ENCODE peak calls at places on chromosomes 16 and 17, in ten cellular contexts. S is CD4-positive, alpha-beta memory T cell; F is lung; Y is cardiac muscle cell; D is endodermal cell; M is kidney epithelial cell; Q is adrenal gland; E is PC-3; I is body of pancreas; C is lower lobe of right lung. J is an unnamed sample.

GRCh38 chr17:16881239-16881924 is 90.5 kb downstream of the TNFRSF13B start:
- DNase-seq in S (no peak), F (no peak), Y (no peak), D (peak; percentile 25), M (no peak), Q (no peak), E (no peak), I (no peak), C (no peak), J (no peak)

GRCh38 chr17:8649157-8650118 is 18.9 kb upstream of the MYH10 start:
- DNase-seq in S (no peak), F (no peak), Y (no peak), D (no peak), M (no peak), Q (no peak), E (no peak), I (no peak), C (no peak), J (no peak)

GRCh38 chr16:60674241-60674640 is 1362.0 kb downstream of the CDH8 start:
- DNase-seq in S (no peak), F (no peak), Y (no peak), D (no peak), M (peak; percentile 19), Q (no peak), E (no peak), I (no peak), C (no peak), J (no peak)

GRCh38 chr17:9021158-9021984 is at the start of gene NTN1:
- DNase-seq in S (peak; percentile 46), F (no peak), Y (peak; percentile 69), D (peak; percentile 88), M (no peak), Q (no peak), E (peak; percentile 17), I (peak; percentile 67), C (peak; percentile 58), J (peak; percentile 92)

GRCh38 chr16:5024632-5025031 is 9.1 kb downstream of the NAGPA start:
- DNase-seq in S (no peak), F (no peak), Y (no peak), D (no peak), M (no peak), Q (no peak), E (peak; percentile 82), I (peak; percentile 70), C (no peak), J (peak; percentile 62)

GRCh38 chr17:61410555-61411089 is 11.0 kb downstream of the TBX2 start:
- DNase-seq in S (peak; percentile 72), F (peak; percentile 78), Y (peak; percentile 89), D (peak; percentile 98), M (no peak), Q (peak; percentile 74), E (no peak), I (peak; percentile 62), C (peak; percentile 84), J (peak; percentile 95)

GRCh38 chr16:719815-720506 is 985 bp upstream of the ANTKMT start:
- DNase-seq in S (no peak), F (no peak), Y (no peak), D (peak; percentile 63), M (no peak), Q (no peak), E (peak; percentile 53), I (no peak), C (no peak), J (no peak)

GRCh38 chr16:81266680-81267095 is 28.2 kb downstream of the BCO1 start:
- DNase-seq in S (no peak), F (no peak), Y (no peak), D (no peak), M (peak; percentile 14), Q (no peak), E (peak; percentile 73), I (no peak), C (no peak), J (no peak)

GRCh38 chr16:88118376-88118775 is 167.1 kb downstream of the BANP start:
- DNase-seq in S (no peak), F (no peak), Y (no peak), D (no peak), M (no peak), Q (no peak), E (no peak), I (no peak), C (no peak), J (peak; percentile 52)

GRCh38 chr17:66975614-66976378 is 11.3 kb downstream of the CACNG4 start:
- DNase-seq in S (no peak), F (no peak), Y (no peak), D (peak; percentile 91), M (no peak), Q (no peak), E (peak; percentile 76), I (peak; percentile 20), C (no peak), J (peak; percentile 88)

GRCh38 chr16:85571563-85571812 is 41.6 kb upstream of the GSE1 start:
- DNase-seq in S (no peak), F (no peak), Y (no peak), D (no peak), M (no peak), Q (no peak), E (no peak), I (no peak), C (no peak), J (no peak)

GRCh38 chr17:42133461-42134041 is 10.9 kb downstream of the HSPB9 start:
- DNase-seq in S (no peak), F (no peak), Y (peak; percentile 43), D (no peak), M (no peak), Q (no peak), E (no peak), I (peak; percentile 71), C (no peak), J (no peak)

GRCh38 chr17:39527220-39527813 is 66.0 kb downstream of the CDK12 start:
- DNase-seq in S (no peak), F (no peak), Y (peak; percentile 17), D (peak; percentile 59), M (no peak), Q (no peak), E (peak; percentile 19), I (no peak), C (no peak), J (peak; percentile 48)

GRCh38 chr16:13999071-13999894 is 71.8 kb upstream of the MRTFB start:
- DNase-seq in S (no peak), F (no peak), Y (no peak), D (no peak), M (no peak), Q (no peak), E (no peak), I (no peak), C (no peak), J (no peak)

GRCh38 chr17:78991906-78992532 is 12.3 kb upstream of the LGALS3BP start:
- DNase-seq in S (no peak), F (no peak), Y (no peak), D (peak; percentile 31), M (no peak), Q (peak; percentile 23), E (no peak), I (no peak), C (no peak), J (peak; percentile 32)

GRCh38 chr17:49889500-49889899 is 41.6 kb upstream of the TAC4 start:
- DNase-seq in S (no peak), F (no peak), Y (no peak), D (peak; percentile 65), M (no peak), Q (no peak), E (no peak), I (no peak), C (no peak), J (no peak)

GRCh38 chr17:31875081-31875480 is 16.0 kb upstream of the COPRS start:
- DNase-seq in S (no peak), F (no peak), Y (no peak), D (no peak), M (no peak), Q (no peak), E (no peak), I (no peak), C (no peak), J (no peak)

GRCh38 chr17:44170135-44170498 is 387 bp upstream of the ASB16 start:
- DNase-seq in S (no peak), F (no peak), Y (no peak), D (no peak), M (no peak), Q (no peak), E (no peak), I (no peak), C (no peak), J (no peak)

GRCh38 chr17:44167181-44167861 is 3.2 kb upstream of the ASB16 start:
- DNase-seq in S (no peak), F (no peak), Y (no peak), D (peak; percentile 58), M (no peak), Q (no peak), E (no peak), I (no peak), C (no peak), J (no peak)

GRCh38 chr17:44171931-44172455 is 1.5 kb downstream of the ASB16 start:
- DNase-seq in S (no peak), F (no peak), Y (no peak), D (peak; percentile 58), M (no peak), Q (no peak), E (no peak), I (no peak), C (no peak), J (no peak)

GRCh38 chr17:44174427-44174826 is 3.9 kb downstream of the ASB16 start:
- DNase-seq in S (no peak), F (no peak), Y (no peak), D (no peak), M (no peak), Q (no peak), E (no peak), I (no peak), C (no peak), J (no peak)

GRCh38 chr17:44170499-44171201 is at the start of gene ASB16:
- DNase-seq in S (no peak), F (no peak), Y (peak; percentile 87), D (peak; percentile 78), M (no peak), Q (no peak), E (no peak), I (peak; percentile 79), C (no peak), J (peak; percentile 88)
- H3K4me3 ChIP-seq in S (no peak within 1 kb of the TSS), F (no peak within 1 kb of the TSS), Y (no peak within 1 kb of the TSS), D (no peak within 1 kb of the TSS), M (no peak within 1 kb of the TSS), Q (no peak within 1 kb of the TSS), E (no peak within 1 kb of the TSS), I (no peak within 1 kb of the TSS), C (peak within 1 kb of the TSS; percentile 17), J (no peak within 1 kb of the TSS)

GRCh38 chr16:11064202-11064540 is 119.8 kb downstream of the CLEC16A start:
- DNase-seq in S (no peak), F (no peak), Y (no peak), D (no peak), M (no peak), Q (no peak), E (no peak), I (no peak), C (no peak), J (no peak)
- H3K36me3 ChIP-seq in S (peaks cover 13% of the 10 kb centered on the region), F (peaks cover 24% of the 10 kb centered on the region), Y (no peaks in the 10 kb centered on the region), D (peaks cover 34% of the 10 kb centered on the region), M (no peaks in the 10 kb centered on the region), Q (peaks cover 8% of the 10 kb centered on the region), E (no peaks in the 10 kb centered on the region), I (no peaks in the 10 kb centered on the region), C (peaks cover 43% of the 10 kb centered on the region), J (peaks cover 2% of the 10 kb centered on the region)

GRCh38 chr17:82865274-82865673 is 25.5 kb upstream of the ZNF750 start:
- DNase-seq in S (no peak), F (no peak), Y (no peak), D (no peak), M (no peak), Q (no peak), E (no peak), I (no peak), C (no peak), J (no peak)
- H3K4me3 ChIP-seq in S (no peak overlapping the region), F (no peak overlapping the region), Y (no peak overlapping the region), D (no peak overlapping the region), M (no peak overlapping the region), Q (no peak overlapping the region), E (no peak overlapping the region), I (no peak overlapping the region), C (no peak overlapping the region), J (no peak overlapping the region)

GRCh38 chr17:70235252-70235651 is 65.9 kb downstream of the KCNJ2 start:
- DNase-seq in S (no peak), F (no peak), Y (no peak), D (no peak), M (no peak), Q (no peak), E (no peak), I (no peak), C (no peak), J (no peak)
- H3K36me3 ChIP-seq in S (no peaks in the 10 kb centered on the region), F (no peaks in the 10 kb centered on the region), Y (no peaks in the 10 kb centered on the region), D (no peaks in the 10 kb centered on the region), M (no peaks in the 10 kb centered on the region), Q (no peaks in the 10 kb centered on the region), E (no peaks in the 10 kb centered on the region), I (no peaks in the 10 kb centered on the region), C (no peaks in the 10 kb centered on the region), J (no peaks in the 10 kb centered on the region)